ENCODE peak calls at places on chromosomes 7 and 10, in seven cellular contexts. A is IMR-90, Y is SK-N-SH, T is A549, G is K562, P is H1, E is GM12878. S is an unnamed sample.

GRCh38 chr7:104967595-104967994 is 46.4 kb upstream of the KMT2E start:
- DNase-seq in Y (no peak), E (no peak), G (no peak), A (peak), T (no peak), P (no peak), S (no peak)

GRCh38 chr7:92652536-92652935 is 62.3 kb upstream of the FAM133B start:
- DNase-seq in A (no peak), P (no peak), Y (no peak), T (no peak), G (no peak), E (no peak), S (no peak)

GRCh38 chr10:102604379-102604960 is 39.8 kb upstream of the TRIM8 start:
- DNase-seq in G (no peak), A (peak), Y (no peak), E (no peak), P (no peak), T (peak), S (no peak)

GRCh38 chr10:70728328-70728727 is 56.0 kb downstream of the ADAMTS14 start:
- DNase-seq in Y (no peak), E (no peak), T (no peak), A (no peak), G (no peak), P (no peak), S (no peak)

GRCh38 chr10:90849956-90850749 is 7.7 kb downstream of the HTR7 start:
- DNase-seq in P (no peak), A (peak), T (no peak), Y (no peak), G (no peak), E (no peak), S (no peak)

GRCh38 chr10:47025253-47025539 is 114.0 kb downstream of the PTPN20 start:
- DNase-seq in A (no peak), G (no peak), Y (peak), E (no peak), P (no peak), T (no peak), S (no peak)

GRCh38 chr10:71966046-71967004 is 2.1 kb downstream of the CHST3 start:
- DNase-seq in E (no peak), P (no peak), Y (no peak), G (no peak), T (peak), A (peak), S (no peak)

GRCh38 chr10:106557053-106557452 is 607.5 kb downstream of the SORCS1 start:
- DNase-seq in A (peak), G (no peak), Y (no peak), T (no peak), E (no peak), P (no peak), S (no peak)

GRCh38 chr10:83273035-83273434 is 866.3 kb upstream of the GHITM start:
- DNase-seq in E (no peak), G (no peak), A (no peak), T (no peak), P (no peak), Y (no peak), S (no peak)

GRCh38 chr7:101995121-101995520 is 177.7 kb downstream of the CUX1 start:
- DNase-seq in E (no peak), P (no peak), Y (no peak), A (no peak), G (no peak), T (no peak), S (no peak)

GRCh38 chr7:101598422-101598957 is 30.6 kb downstream of the MYL10 start:
- DNase-seq in T (no peak), G (no peak), P (no peak), A (no peak), E (no peak), Y (no peak), S (peak)

GRCh38 chr7:16816820-16817219 is 12.0 kb upstream of the AGR2 start:
- DNase-seq in T (no peak), G (no peak), E (no peak), A (no peak), P (no peak), Y (no peak), S (no peak)

GRCh38 chr7:101936223-101936611 is 118.8 kb downstream of the CUX1 start:
- DNase-seq in A (no peak), P (peak), Y (no peak), T (no peak), G (no peak), E (no peak), S (no peak)

GRCh38 chr10:116183733-116184447 is 89.1 kb downstream of the GFRA1 start:
- DNase-seq in A (peak), G (no peak), T (no peak), E (no peak), P (peak), Y (peak), S (no peak)

GRCh38 chr10:12823361-12823760 is 178.2 kb downstream of the CCDC3 start:
- DNase-seq in A (no peak), P (no peak), T (no peak), G (no peak), Y (no peak), E (no peak), S (no peak)

GRCh38 chr10:72242675-72243074 is 26.6 kb upstream of the ASCC1 start:
- DNase-seq in P (no peak), A (no peak), G (no peak), T (no peak), E (no peak), Y (no peak), S (no peak)

GRCh38 chr7:105178928-105179541 is 165.0 kb downstream of the KMT2E start:
- DNase-seq in E (no peak), Y (no peak), A (no peak), G (no peak), P (no peak), T (no peak), S (peak)

GRCh38 chr7:67992287-67992686 is 995.7 kb downstream of the TYW1 start:
- DNase-seq in Y (no peak), E (no peak), P (no peak), G (no peak), A (no peak), T (no peak), S (no peak)

GRCh38 chr7:22204312-22204711 is 152.6 kb downstream of the RAPGEF5 start:
- DNase-seq in G (no peak), A (peak), T (no peak), E (no peak), P (no peak), Y (no peak), S (no peak)

GRCh38 chr7:140478361-140479061 is 794 bp downstream of the MKRN1 start:
- DNase-seq in A (peak), T (peak), G (no peak), P (no peak), E (no peak), Y (peak), S (no peak)

GRCh38 chr10:75048669-75049098 is 62.8 kb upstream of the SAMD8 start:
- DNase-seq in G (no peak), P (no peak), A (peak), E (no peak), Y (no peak), T (no peak), S (no peak)

DNA sequence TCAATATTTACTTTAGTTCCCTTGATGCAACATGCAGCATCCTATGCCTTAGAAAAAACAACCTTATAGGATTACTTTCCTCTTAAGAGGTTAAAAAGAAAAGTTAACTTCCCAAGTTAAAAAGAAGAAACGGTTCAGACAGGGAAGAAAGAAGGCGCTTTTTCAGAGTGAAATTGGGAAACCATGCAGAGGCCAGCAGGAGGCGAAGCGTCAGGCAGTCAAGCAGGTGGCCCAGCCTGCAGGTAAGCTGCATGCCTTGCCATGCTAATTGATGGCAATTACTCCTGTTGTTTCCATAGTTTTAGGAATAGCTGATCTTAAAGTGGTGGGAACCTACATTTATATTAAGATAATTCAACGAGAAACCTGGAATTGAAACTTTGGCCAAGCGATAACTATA is 302.6 kb upstream of the SP4 start:
- DNase-seq in Y (no peak), P (peak), T (no peak), A (no peak), G (no peak), E (no peak), S (no peak)
- TF ChIP-seq RFX5 in Y (no peak), P (no peak), T (no peak), A (no peak), G (no peak), E (no peak), S (no peak)

DNA sequence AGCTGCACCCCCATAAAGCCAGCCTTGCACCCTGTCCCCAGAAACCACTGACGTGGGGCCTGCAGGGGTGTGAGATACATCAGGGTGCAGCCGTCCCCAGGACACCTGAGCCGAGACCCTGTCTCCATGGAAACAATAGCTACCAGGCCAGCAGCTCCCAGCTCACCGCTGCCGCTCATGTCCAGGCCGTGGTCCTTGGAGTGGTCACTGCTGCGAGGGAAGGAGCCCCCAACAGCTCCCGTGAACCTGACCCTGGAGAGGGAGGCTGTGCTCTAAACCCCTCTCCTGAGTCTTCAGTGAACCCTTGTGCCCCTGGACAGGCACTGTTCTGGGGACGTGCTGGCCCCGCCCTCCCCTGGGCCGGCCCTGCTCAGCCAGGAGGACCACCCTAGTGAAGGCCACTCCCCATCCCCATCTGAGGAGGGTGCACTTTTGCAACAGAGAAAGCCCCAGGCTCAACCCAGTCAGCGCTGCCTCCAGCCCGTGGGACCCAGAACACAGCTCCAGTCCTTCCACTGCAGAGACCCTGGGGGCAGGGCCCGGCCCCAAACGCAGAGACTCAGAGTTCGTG is 19.6 kb upstream of the INPP5A start:
- DNase-seq in G (peak), E (no peak), T (no peak), P (no peak), A (no peak), Y (no peak), S (peak)
- TF ChIP-seq RFX5 in G (no peak), E (no peak), T (no peak), P (no peak), A (no peak), Y (no peak), S (peak)

GRCh38 chr7:47326220-47326619 is 255.7 kb downstream of the TNS3 start:
- DNase-seq in G (no peak), T (no peak), Y (no peak), A (peak), E (no peak), P (no peak), S (peak)
- TF ChIP-seq RFX5 in G (no peak), T (no peak), Y (no peak), A (no peak), E (no peak), P (no peak), S (no peak)

GRCh38 chr10:11210211-11210922 is 192.7 kb downstream of the CELF2 start:
- DNase-seq in P (no peak), E (no peak), T (no peak), Y (no peak), G (no peak), A (no peak), S (no peak)
- TF ChIP-seq RFX5 in P (no peak), E (no peak), T (no peak), Y (no peak), G (no peak), A (no peak), S (no peak)

GRCh38 chr7:66344166-66344565 is 139.0 kb downstream of the TPST1 start:
- DNase-seq in P (no peak), G (no peak), E (no peak), Y (no peak), A (peak), T (no peak), S (peak)
- TF ChIP-seq RFX5 in P (no peak), G (no peak), E (no peak), Y (no peak), A (no peak), T (no peak), S (no peak)

GRCh38 chr7:144027974-144028373 is 20.8 kb upstream of the OR2A5 start:
- DNase-seq in Y (no peak), A (no peak), E (no peak), P (no peak), T (no peak), G (no peak), S (no peak)

GRCh38 chr7:144026203-144026883 is 22.4 kb upstream of the OR2A5 start:
- DNase-seq in E (no peak), P (no peak), A (no peak), T (no peak), G (no peak), Y (no peak), S (no peak)

GRCh38 chr7:144028547-144028946 is 20.2 kb upstream of the OR2A5 start:
- DNase-seq in A (no peak), Y (no peak), P (no peak), T (no peak), G (no peak), E (no peak), S (no peak)

GRCh38 chr7:144024213-144024612 is 24.1 kb downstream of the OR6B1 start:
- DNase-seq in P (no peak), G (no peak), Y (no peak), E (no peak), A (no peak), T (no peak), S (no peak)

DNA sequence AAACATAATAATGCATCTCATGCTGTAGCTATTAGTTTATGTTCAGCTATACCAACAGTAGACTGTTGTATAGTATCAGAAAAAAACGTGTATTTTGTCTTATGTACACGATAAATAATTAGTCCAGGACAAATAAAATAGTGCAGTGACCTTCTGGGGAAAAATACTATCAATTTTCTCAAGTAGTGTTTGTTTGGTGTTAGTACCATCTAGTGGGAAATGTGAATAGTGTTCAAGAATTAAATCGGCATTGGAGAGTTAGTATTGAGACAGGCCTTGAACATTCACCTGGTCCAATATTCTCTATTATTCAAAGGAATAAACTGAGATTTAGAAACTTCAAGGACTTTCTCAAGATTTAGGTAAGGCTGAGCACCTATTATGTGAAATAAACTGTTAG is 21.7 kb upstream of the OR2A5 start:
- DNase-seq in E (no peak), G (no peak), T (peak), A (peak), Y (peak), P (no peak), S (peak)
- TF ChIP-seq RFX5 in E (no peak), G (no peak), T (no peak), A (no peak), Y (no peak), P (no peak), S (no peak)

GRCh38 chr10:60203993-60204618 is 185.6 kb downstream of the ANK3 start:
- DNase-seq in A (peak), P (no peak), E (no peak), T (peak), Y (peak), G (no peak), S (peak)
- TF ChIP-seq RFX5 in A (no peak), P (no peak), E (no peak), T (no peak), Y (no peak), G (no peak), S (no peak)

DNA sequence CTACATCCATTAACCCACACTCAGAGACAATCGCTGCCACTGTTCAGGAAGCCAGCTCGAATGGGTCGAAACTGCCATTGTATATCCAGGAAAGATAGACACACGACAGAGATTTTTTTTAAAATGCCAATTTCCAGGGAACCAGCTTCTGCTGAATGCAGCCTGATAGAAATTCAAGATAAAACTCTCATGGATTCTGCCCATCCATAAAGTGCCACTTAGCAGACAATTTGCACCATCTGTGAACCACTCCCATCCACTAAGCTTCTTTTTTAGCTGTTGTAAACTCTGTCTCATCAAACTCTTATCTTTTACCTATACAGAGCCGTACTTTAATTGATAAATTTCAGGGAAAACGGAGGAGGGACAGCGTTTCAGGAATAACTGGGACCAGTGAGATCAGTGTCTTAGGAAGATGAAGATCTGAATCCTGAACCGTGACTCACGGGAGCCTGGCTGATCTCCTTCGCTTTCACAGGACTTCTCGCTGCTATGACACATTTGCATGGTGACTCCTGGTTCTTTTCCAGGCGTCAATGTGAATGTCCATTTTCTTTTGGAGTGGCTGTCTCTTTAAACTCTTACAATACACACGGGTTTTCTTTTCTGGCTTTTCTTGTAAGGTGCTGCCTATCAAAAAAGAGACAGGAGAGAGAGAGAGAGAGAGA is 103.4 kb downstream of the FAM204A start:
- DNase-seq in G (no peak), P (no peak), A (peak), E (no peak), T (peak), Y (peak), S (no peak)
- TF ChIP-seq RFX5 in G (no peak), P (no peak), A (no peak), E (no peak), T (no peak), Y (no peak), S (no peak)

S was measured in HepG2.